ENCODE peak calls at places on chromosomes 4 and X, in nine cellular contexts. One of them, this sample, is unnamed.

GRCh38 chr4:45663495-45664148 is 460.2 kb downstream of the GABRG1 start:
- DNase-seq in left lung: no peak
- DNase-seq in brain microvascular endothelial cell: no peak
- DNase-seq in psoas muscle: no peak
- DNase-seq in lower leg skin: no peak
- DNase-seq in suprapubic skin: no peak
- DNase-seq in stomach: no peak
- DNase-seq in A549: no peak
- DNase-seq in uterus: no peak
- DNase-seq in this sample: no peak

GRCh38 chr4:67712650-67713530 is 11.9 kb upstream of the UBA6 start:
- DNase-seq in psoas muscle: no peak
- DNase-seq in lower leg skin: no peak
- DNase-seq in uterus: no peak
- DNase-seq in brain microvascular endothelial cell: no peak
- DNase-seq in A549: no peak
- DNase-seq in suprapubic skin: no peak
- DNase-seq in stomach: no peak
- DNase-seq in left lung: no peak
- DNase-seq in this sample: no peak

GRCh38 chr4:87913871-87914270 is 61.6 kb upstream of the SPP1 start:
- DNase-seq in suprapubic skin: no peak
- DNase-seq in stomach: no peak
- DNase-seq in lower leg skin: no peak
- DNase-seq in brain microvascular endothelial cell: no peak
- DNase-seq in A549: no peak
- DNase-seq in left lung: no peak
- DNase-seq in psoas muscle: no peak
- DNase-seq in uterus: no peak
- DNase-seq in this sample: no peak

GRCh38 chr4:2174061-2174460 is 67.9 kb downstream of the HAUS3 start:
- DNase-seq in A549: no peak
- DNase-seq in uterus: no peak
- DNase-seq in lower leg skin: no peak
- DNase-seq in stomach: no peak
- DNase-seq in left lung: no peak
- DNase-seq in brain microvascular endothelial cell: no peak
- DNase-seq in psoas muscle: no peak
- DNase-seq in suprapubic skin: no peak
- DNase-seq in this sample: no peak

GRCh38 chrX:443676-444210 is 57.0 kb upstream of the PPP2R3B start:
- DNase-seq in uterus: no peak
- DNase-seq in brain microvascular endothelial cell: no peak
- DNase-seq in suprapubic skin: no peak
- DNase-seq in psoas muscle: peak
- DNase-seq in lower leg skin: no peak
- DNase-seq in left lung: no peak
- DNase-seq in stomach: no peak
- DNase-seq in A549: no peak
- DNase-seq in this sample: no peak

GRCh38 chr4:84792366-84793301 is 173.9 kb downstream of the WDFY3 start:
- DNase-seq in A549: no peak
- DNase-seq in psoas muscle: no peak
- DNase-seq in uterus: no peak
- DNase-seq in lower leg skin: no peak
- DNase-seq in stomach: no peak
- DNase-seq in left lung: no peak
- DNase-seq in brain microvascular endothelial cell: no peak
- DNase-seq in suprapubic skin: no peak
- DNase-seq in this sample: no peak

GRCh38 chrX:150236304-150236703 is 126.8 kb upstream of the MAMLD1 start:
- DNase-seq in uterus: no peak
- DNase-seq in lower leg skin: no peak
- DNase-seq in stomach: no peak
- DNase-seq in left lung: no peak
- DNase-seq in psoas muscle: no peak
- DNase-seq in suprapubic skin: no peak
- DNase-seq in A549: no peak
- DNase-seq in brain microvascular endothelial cell: peak
- DNase-seq in this sample: no peak

GRCh38 chrX:12327836-12328235 is 189.6 kb downstream of the FRMPD4 start:
- DNase-seq in psoas muscle: no peak
- DNase-seq in A549: no peak
- DNase-seq in left lung: no peak
- DNase-seq in uterus: no peak
- DNase-seq in suprapubic skin: no peak
- DNase-seq in stomach: no peak
- DNase-seq in lower leg skin: no peak
- DNase-seq in brain microvascular endothelial cell: no peak
- DNase-seq in this sample: no peak

GRCh38 chr4:83810428-83810827 is 274.5 kb downstream of the GPAT3 start:
- DNase-seq in uterus: no peak
- DNase-seq in left lung: no peak
- DNase-seq in lower leg skin: no peak
- DNase-seq in psoas muscle: no peak
- DNase-seq in stomach: no peak
- DNase-seq in A549: no peak
- DNase-seq in suprapubic skin: no peak
- DNase-seq in brain microvascular endothelial cell: no peak
- DNase-seq in this sample: peak

GRCh38 chr4:77235289-77235854 is 78.4 kb downstream of the CCNG2 start:
- DNase-seq in left lung: no peak
- DNase-seq in psoas muscle: no peak
- DNase-seq in stomach: no peak
- DNase-seq in suprapubic skin: no peak
- DNase-seq in uterus: no peak
- DNase-seq in lower leg skin: no peak
- DNase-seq in A549: no peak
- DNase-seq in brain microvascular endothelial cell: no peak
- DNase-seq in this sample: no peak

GRCh38 chrX:110472265-110472664 is 113.6 kb downstream of the RTL9 start:
- DNase-seq in stomach: no peak
- DNase-seq in brain microvascular endothelial cell: no peak
- DNase-seq in uterus: no peak
- DNase-seq in lower leg skin: no peak
- DNase-seq in suprapubic skin: no peak
- DNase-seq in A549: no peak
- DNase-seq in psoas muscle: no peak
- DNase-seq in left lung: no peak
- DNase-seq in this sample: no peak

GRCh38 chr4:102823897-102824296 is 3.5 kb downstream of the UBE2D3 start:
- DNase-seq in brain microvascular endothelial cell: no peak
- DNase-seq in psoas muscle: no peak
- DNase-seq in stomach: no peak
- DNase-seq in suprapubic skin: no peak
- DNase-seq in lower leg skin: no peak
- DNase-seq in left lung: no peak
- DNase-seq in uterus: no peak
- DNase-seq in A549: no peak
- DNase-seq in this sample: no peak

GRCh38 chr4:44194365-44194764 is 254.2 kb downstream of the KCTD8 start:
- DNase-seq in stomach: no peak
- DNase-seq in A549: no peak
- DNase-seq in psoas muscle: no peak
- DNase-seq in suprapubic skin: no peak
- DNase-seq in brain microvascular endothelial cell: no peak
- DNase-seq in left lung: no peak
- DNase-seq in lower leg skin: no peak
- DNase-seq in uterus: no peak
- DNase-seq in this sample: peak

GRCh38 chr4:19791422-19792113 is 460.1 kb upstream of the SLIT2 start:
- DNase-seq in lower leg skin: no peak
- DNase-seq in stomach: no peak
- DNase-seq in suprapubic skin: no peak
- DNase-seq in left lung: no peak
- DNase-seq in brain microvascular endothelial cell: peak
- DNase-seq in uterus: no peak
- DNase-seq in A549: no peak
- DNase-seq in psoas muscle: no peak
- DNase-seq in this sample: peak

GRCh38 chr4:80069837-80070788 is 2.9 kb downstream of the ANTXR2 start:
- DNase-seq in lower leg skin: no peak
- DNase-seq in uterus: no peak
- DNase-seq in suprapubic skin: no peak
- DNase-seq in A549: no peak
- DNase-seq in brain microvascular endothelial cell: no peak
- DNase-seq in stomach: no peak
- DNase-seq in psoas muscle: no peak
- DNase-seq in left lung: no peak
- DNase-seq in this sample: peak
- H3K4me3 ChIP-seq in lower leg skin: no peak
- H3K4me3 ChIP-seq in uterus: peak
- H3K4me3 ChIP-seq in suprapubic skin: peak
- H3K4me3 ChIP-seq in A549: no peak
- H3K4me3 ChIP-seq in brain microvascular endothelial cell: peak
- H3K4me3 ChIP-seq in stomach: peak
- H3K4me3 ChIP-seq in psoas muscle: peak
- H3K4me3 ChIP-seq in left lung: peak
- H3K4me3 ChIP-seq in this sample: peak

GRCh38 chr4:118012142-118012541 is 22.1 kb upstream of the NDST3 start:
- DNase-seq in lower leg skin: no peak
- DNase-seq in left lung: no peak
- DNase-seq in stomach: no peak
- DNase-seq in A549: no peak
- DNase-seq in suprapubic skin: no peak
- DNase-seq in brain microvascular endothelial cell: no peak
- DNase-seq in uterus: no peak
- DNase-seq in psoas muscle: no peak
- DNase-seq in this sample: peak
- TF ChIP-seq CTCF in lower leg skin: no peak
- TF ChIP-seq CTCF in left lung: no peak
- TF ChIP-seq CTCF in stomach: no peak
- TF ChIP-seq CTCF in A549: no peak
- TF ChIP-seq CTCF in suprapubic skin: no peak
- TF ChIP-seq CTCF in brain microvascular endothelial cell: peak
- TF ChIP-seq CTCF in uterus: no peak
- TF ChIP-seq CTCF in psoas muscle: no peak
- TF ChIP-seq CTCF in this sample: peak

GRCh38 chrX:102650903-102651241 is 411 bp upstream of the GPRASP1 start:
- DNase-seq in psoas muscle: no peak
- DNase-seq in uterus: no peak
- DNase-seq in lower leg skin: no peak
- DNase-seq in stomach: no peak
- DNase-seq in suprapubic skin: no peak
- DNase-seq in A549: no peak
- DNase-seq in brain microvascular endothelial cell: no peak
- DNase-seq in left lung: no peak
- DNase-seq in this sample: no peak
- H3K4me3 ChIP-seq in psoas muscle: peak
- H3K4me3 ChIP-seq in uterus: peak
- H3K4me3 ChIP-seq in lower leg skin: peak
- H3K4me3 ChIP-seq in stomach: peak
- H3K4me3 ChIP-seq in suprapubic skin: peak
- H3K4me3 ChIP-seq in A549: peak
- H3K4me3 ChIP-seq in brain microvascular endothelial cell: peak
- H3K4me3 ChIP-seq in left lung: peak
- H3K4me3 ChIP-seq in this sample: peak

DNA sequence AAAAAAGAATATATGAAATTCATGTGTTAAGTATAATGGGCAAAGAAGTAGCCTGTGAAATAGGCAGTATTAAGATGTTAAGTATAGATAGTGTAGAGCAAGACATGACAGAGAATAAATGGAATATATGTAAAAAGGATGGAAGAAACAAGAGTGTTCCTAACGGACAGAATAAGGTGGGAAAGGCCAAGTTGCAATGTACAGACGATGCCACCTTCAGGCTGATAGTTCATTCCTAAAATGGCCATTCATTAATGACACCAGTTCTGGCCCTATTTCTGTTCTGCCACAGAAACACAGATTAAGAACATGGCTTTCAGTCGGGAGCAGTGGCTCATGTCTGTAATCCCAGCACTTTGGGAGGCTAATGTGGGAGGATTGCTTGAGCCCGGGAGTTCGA is 4.4 kb upstream of the FAM184B start:
- DNase-seq in suprapubic skin: no peak
- DNase-seq in A549: no peak
- DNase-seq in left lung: no peak
- DNase-seq in uterus: no peak
- DNase-seq in stomach: no peak
- DNase-seq in psoas muscle: no peak
- DNase-seq in lower leg skin: no peak
- DNase-seq in brain microvascular endothelial cell: no peak
- DNase-seq in this sample: no peak
- TF ChIP-seq CTCF in suprapubic skin: no peak
- TF ChIP-seq CTCF in A549: no peak
- TF ChIP-seq CTCF in left lung: no peak
- TF ChIP-seq CTCF in uterus: no peak
- TF ChIP-seq CTCF in stomach: no peak
- TF ChIP-seq CTCF in psoas muscle: no peak
- TF ChIP-seq CTCF in lower leg skin: no peak
- TF ChIP-seq CTCF in brain microvascular endothelial cell: no peak
- TF ChIP-seq CTCF in this sample: no peak

GRCh38 chrX:112083624-112084326 is 1.2 kb upstream of the TRPC5 start:
- DNase-seq in left lung: no peak
- DNase-seq in psoas muscle: no peak
- DNase-seq in uterus: no peak
- DNase-seq in suprapubic skin: no peak
- DNase-seq in brain microvascular endothelial cell: no peak
- DNase-seq in stomach: no peak
- DNase-seq in A549: no peak
- DNase-seq in lower leg skin: no peak
- DNase-seq in this sample: no peak
- H3K4me3 ChIP-seq in left lung: no peak
- H3K4me3 ChIP-seq in psoas muscle: no peak
- H3K4me3 ChIP-seq in uterus: no peak
- H3K4me3 ChIP-seq in suprapubic skin: no peak
- H3K4me3 ChIP-seq in brain microvascular endothelial cell: no peak
- H3K4me3 ChIP-seq in stomach: no peak
- H3K4me3 ChIP-seq in A549: no peak
- H3K4me3 ChIP-seq in lower leg skin: no peak
- H3K4me3 ChIP-seq in this sample: no peak

GRCh38 chrX:134025986-134026731 is 40.8 kb upstream of the GPC3 start:
- DNase-seq in lower leg skin: no peak
- DNase-seq in stomach: no peak
- DNase-seq in A549: no peak
- DNase-seq in left lung: no peak
- DNase-seq in psoas muscle: no peak
- DNase-seq in uterus: no peak
- DNase-seq in suprapubic skin: no peak
- DNase-seq in brain microvascular endothelial cell: no peak
- DNase-seq in this sample: no peak
- TF ChIP-seq CTCF in lower leg skin: no peak
- TF ChIP-seq CTCF in stomach: no peak
- TF ChIP-seq CTCF in A549: no peak
- TF ChIP-seq CTCF in left lung: no peak
- TF ChIP-seq CTCF in psoas muscle: no peak
- TF ChIP-seq CTCF in uterus: no peak
- TF ChIP-seq CTCF in suprapubic skin: no peak
- TF ChIP-seq CTCF in brain microvascular endothelial cell: no peak
- TF ChIP-seq CTCF in this sample: no peak

GRCh38 chrX:124216396-124217124 is 115.9 kb upstream of the TEX13D start:
- DNase-seq in stomach: no peak
- DNase-seq in uterus: no peak
- DNase-seq in lower leg skin: no peak
- DNase-seq in left lung: no peak
- DNase-seq in brain microvascular endothelial cell: no peak
- DNase-seq in A549: no peak
- DNase-seq in psoas muscle: no peak
- DNase-seq in suprapubic skin: no peak
- DNase-seq in this sample: no peak
- H3K4me3 ChIP-seq in stomach: no peak
- H3K4me3 ChIP-seq in uterus: no peak
- H3K4me3 ChIP-seq in lower leg skin: no peak
- H3K4me3 ChIP-seq in left lung: no peak
- H3K4me3 ChIP-seq in brain microvascular endothelial cell: no peak
- H3K4me3 ChIP-seq in A549: no peak
- H3K4me3 ChIP-seq in psoas muscle: no peak
- H3K4me3 ChIP-seq in suprapubic skin: no peak
- H3K4me3 ChIP-seq in this sample: no peak

This sample was measured in astrocyte of the spinal cord.